ENCODE peak calls at places on chromosomes 7 and 10, in eight cellular contexts. M, K, B, Q, C, Z, J and N are unnamed samples.

GRCh38 chr10:11653758-11654471 is 42.5 kb upstream of the USP6NL start:
- DNase-seq in M (no peak), K (no peak), B (no peak), Q (no peak), C (no peak), Z (no peak), J (no peak), N (no peak)

GRCh38 chr10:113073549-113074189 is 123.6 kb downstream of the TCF7L2 start:
- DNase-seq in M (no peak), K (no peak), B (peak), Q (no peak), C (no peak), Z (peak), J (peak), N (no peak)

GRCh38 chr10:84194424-84195043 is at the start of gene CDHR1:
- DNase-seq in M (peak), K (no peak), B (peak), Q (peak), C (peak), Z (no peak), J (peak), N (no peak)

GRCh38 chr10:78861456-78862327 is 207.1 kb upstream of the ZMIZ1 start:
- DNase-seq in M (no peak), K (no peak), B (no peak), Q (no peak), C (no peak), Z (no peak), J (no peak), N (no peak)

GRCh38 chr10:72276421-72277339 is 3.0 kb downstream of the DDIT4 start:
- DNase-seq in M (peak), K (no peak), B (no peak), Q (no peak), C (no peak), Z (peak), J (peak), N (no peak)

GRCh38 chr10:101467286-101467770 is 113.4 kb downstream of the BTRC start:
- DNase-seq in M (peak), K (peak), B (no peak), Q (no peak), C (peak), Z (peak), J (peak), N (peak)

GRCh38 chr7:4799508-4800268 is 24.3 kb downstream of the AP5Z1 start:
- DNase-seq in M (no peak), K (no peak), B (no peak), Q (no peak), C (no peak), Z (no peak), J (no peak), N (no peak)

GRCh38 chr10:96720422-96721206 is at the start of gene PIK3AP1:
- DNase-seq in M (peak), K (no peak), B (peak), Q (peak), C (peak), Z (no peak), J (peak), N (peak)

GRCh38 chr7:786472-787255 is 45.6 kb upstream of the SUN1 start:
- DNase-seq in M (peak), K (peak), B (peak), Q (peak), C (peak), Z (peak), J (peak), N (peak)

GRCh38 chr10:81215498-81215897 is 659.5 kb upstream of the NRG3 start:
- DNase-seq in M (no peak), K (no peak), B (no peak), Q (no peak), C (no peak), Z (no peak), J (no peak), N (no peak)

GRCh38 chr10:33240265-33240664 is 94.2 kb downstream of the NRP1 start:
- DNase-seq in M (no peak), K (no peak), B (no peak), Q (no peak), C (no peak), Z (no peak), J (no peak), N (no peak)

GRCh38 chr7:135147899-135148721 is at the start of gene TMEM140:
- DNase-seq in M (peak), K (no peak), B (peak), Q (no peak), C (peak), Z (peak), J (peak), N (peak)

GRCh38 chr7:142516038-142516501 is 233.2 kb upstream of the PRSS1 start:
- DNase-seq in M (peak), K (peak), B (no peak), Q (no peak), C (peak), Z (peak), J (peak), N (peak)

GRCh38 chr7:33932221-33932620 is 26.9 kb downstream of the BMPER start:
- DNase-seq in M (no peak), K (no peak), B (no peak), Q (no peak), C (no peak), Z (no peak), J (no peak), N (no peak)

GRCh38 chr10:62451606-62451965 is 77.4 kb downstream of the ZNF365 start:
- DNase-seq in M (no peak), K (no peak), B (no peak), Q (no peak), C (no peak), Z (no peak), J (no peak), N (no peak)

GRCh38 chr10:70169661-70170364 is 501 bp downstream of the SAR1A start:
- DNase-seq in M (peak), K (no peak), B (no peak), Q (peak), C (no peak), Z (no peak), J (no peak), N (peak)

GRCh38 chr10:133325392-133325760 is 11.3 kb downstream of the CALY start:
- DNase-seq in M (no peak), K (no peak), B (no peak), Q (no peak), C (no peak), Z (no peak), J (no peak), N (no peak)

GRCh38 chr10:21495002-21495685 is 30.3 kb downstream of the SKIDA1 start:
- DNase-seq in M (no peak), K (no peak), B (peak), Q (no peak), C (no peak), Z (peak), J (no peak), N (peak)

GRCh38 chr10:90871761-90872647 is at the start of gene RPP30:
- DNase-seq in M (peak), K (peak), B (peak), Q (peak), C (peak), Z (peak), J (peak), N (peak)

GRCh38 chr7:137851361-137851945 is 4.7 kb upstream of the DGKI start:
- DNase-seq in M (no peak), K (no peak), B (no peak), Q (no peak), C (no peak), Z (peak), J (peak), N (no peak)

GRCh38 chr7:5214236-5214635 is 24.2 kb downstream of the WIPI2 start:
- DNase-seq in M (no peak), K (no peak), B (peak), Q (no peak), C (no peak), Z (no peak), J (no peak), N (no peak)

GRCh38 chr10:50788951-50789904 is 49.5 kb downstream of the ASAH2B start:
- DNase-seq in M (no peak), K (no peak), B (no peak), Q (no peak), C (peak), Z (peak), J (peak), N (peak)

GRCh38 chr7:24981544-24981951 is 1.6 kb upstream of the OSBPL3 start:
- DNase-seq in M (peak), K (no peak), B (peak), Q (peak), C (peak), Z (peak), J (peak), N (peak)

GRCh38 chr10:131198401-131198800 is 113.1 kb downstream of the TCERG1L start:
- DNase-seq in M (no peak), K (no peak), B (peak), Q (no peak), C (no peak), Z (no peak), J (no peak), N (no peak)

GRCh38 chr10:104054430-104054829 is 31.2 kb downstream of the COL17A1 start:
- DNase-seq in M (no peak), K (no peak), B (no peak), Q (no peak), C (no peak), Z (peak), J (peak), N (no peak)

GRCh38 chr7:102170417-102170970 is 116.2 kb upstream of the SH2B2 start:
- DNase-seq in M (no peak), K (no peak), B (no peak), Q (no peak), C (no peak), Z (peak), J (no peak), N (no peak)

GRCh38 chr10:30413996-30414576 is 19.9 kb upstream of the MAP3K8 start:
- DNase-seq in M (peak), K (peak), B (no peak), Q (no peak), C (peak), Z (peak), J (peak), N (peak)

GRCh38 chr10:60526024-60526585 is 136.4 kb upstream of the ANK3 start:
- DNase-seq in M (no peak), K (no peak), B (no peak), Q (no peak), C (no peak), Z (peak), J (no peak), N (no peak)

GRCh38 chr7:24914465-24914859 is 65.5 kb downstream of the OSBPL3 start:
- DNase-seq in M (no peak), K (no peak), B (no peak), Q (no peak), C (no peak), Z (no peak), J (no peak), N (no peak)